ENCODE peak calls at places on chromosomes 2 and 18, in four cellular contexts. S, I, W and M are unnamed samples.

GRCh38 chr18:8835556-8835955 is 130.2 kb downstream of the MTCL1 start:
- DNase-seq in S (no peak), W (peak; percentile 82), I (no peak), M (no peak)

GRCh38 chr18:3525870-3526420 is 76.0 kb downstream of the TGIF1 start:
- DNase-seq in I (no peak), W (no peak), S (no peak), M (no peak)

GRCh38 chr2:1972428-1972827 is 228.1 kb upstream of the PXDN start:
- DNase-seq in I (peak; percentile 65), W (peak; percentile 14), S (no peak), M (no peak)

GRCh38 chr2:236262238-236262637 is 2.0 kb downstream of the ASB18 start:
- DNase-seq in I (no peak), S (no peak), W (no peak), M (no peak)

GRCh38 chr18:2822213-2822612 is 24.6 kb upstream of the EMILIN2 start:
- DNase-seq in W (no peak), S (no peak), I (no peak), M (no peak)

GRCh38 chr2:50720695-50721314 is 311.1 kb downstream of the NRXN1 start:
- DNase-seq in S (no peak), W (no peak), I (no peak), M (peak; percentile 63)

GRCh38 chr18:56723706-56724105 is 72.5 kb downstream of the WDR7 start:
- DNase-seq in W (no peak), S (no peak), I (no peak), M (no peak)

GRCh38 chr2:157185828-157186227 is 71.7 kb upstream of the GALNT5 start:
- DNase-seq in I (peak; percentile 40), W (peak; percentile 48), S (no peak), M (no peak)

GRCh38 chr2:37877457-37878315 is 47.4 kb upstream of the RMDN2 start:
- DNase-seq in S (peak; percentile 38), I (peak; percentile 86), W (peak; percentile 79), M (peak; percentile 77)

GRCh38 chr2:196268538-196269338 is 97.4 kb upstream of the STK17B start:
- DNase-seq in W (no peak), I (no peak), S (peak; percentile 79), M (no peak)
- H3F3A ChIP-seq in W (no peaks in the 10 kb centered on the region), I (no peaks in the 10 kb centered on the region), S (peaks cover 11% of the 10 kb centered on the region), M (no peaks in the 10 kb centered on the region)

GRCh38 chr2:222294996-222295367 is 3.8 kb downstream of the PAX3 start:
- DNase-seq in I (no peak), S (no peak), W (no peak), M (peak; percentile 44)

GRCh38 chr2:222296911-222297599 is 1.7 kb downstream of the PAX3 start:
- DNase-seq in W (no peak), S (no peak), I (no peak), M (peak; percentile 52)

GRCh38 chr2:222296311-222296736 is 2.5 kb downstream of the PAX3 start:
- DNase-seq in W (no peak), I (no peak), S (no peak), M (no peak)

GRCh38 chr2:222293660-222294630 is 4.9 kb downstream of the PAX3 start:
- DNase-seq in S (no peak), I (no peak), W (no peak), M (peak; percentile 52)

GRCh38 chr2:222295368-222296041 is 3.3 kb downstream of the PAX3 start:
- DNase-seq in S (no peak), I (no peak), W (no peak), M (peak; percentile 57)
- TF ChIP-seq EZH2 in S (no peak), I (no peak), W (no peak), M (peak; percentile 98)

GRCh38 chr2:230226090-230226551 is 585 bp downstream of the SP140 start:
- DNase-seq in I (no peak), S (no peak), W (no peak), M (no peak)

GRCh38 chr2:230231251-230231650 is 5.7 kb downstream of the SP140 start:
- DNase-seq in S (no peak), I (no peak), W (no peak), M (no peak)

GRCh38 chr2:230227216-230227615 is 1.7 kb downstream of the SP140 start:
- DNase-seq in W (no peak), I (no peak), S (no peak), M (no peak)

GRCh38 chr2:230230801-230231200 is 5.3 kb downstream of the SP140 start:
- DNase-seq in I (no peak), W (no peak), S (no peak), M (no peak)

DNA sequence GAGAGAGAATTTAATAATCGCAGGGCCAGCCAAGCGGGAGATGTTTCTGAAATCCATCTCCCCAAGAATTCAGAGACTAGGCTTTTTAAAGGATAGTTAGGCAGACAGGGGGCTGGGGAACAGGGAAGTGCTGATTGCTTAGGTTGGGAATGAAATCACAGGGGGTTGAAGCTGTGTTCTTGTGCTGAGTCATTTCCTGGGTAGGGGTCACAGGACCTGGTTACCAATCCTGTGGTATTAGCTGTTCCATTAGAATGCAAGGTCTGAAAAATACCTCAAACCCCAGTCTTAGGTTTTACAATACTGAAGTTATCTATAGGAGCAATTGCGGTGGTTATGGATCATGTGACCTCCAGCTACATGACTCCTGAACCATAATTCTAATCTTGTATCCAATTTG is 4.6 kb downstream of the SP140 start:
- DNase-seq in W (peak; percentile 3), S (no peak), I (peak; percentile 48), M (no peak)
- H3F3A ChIP-seq in W (no peaks in the 10 kb centered on the region), S (peaks cover 4% of the 10 kb centered on the region), I (no peaks in the 10 kb centered on the region), M (no peaks in the 10 kb centered on the region)

DNA sequence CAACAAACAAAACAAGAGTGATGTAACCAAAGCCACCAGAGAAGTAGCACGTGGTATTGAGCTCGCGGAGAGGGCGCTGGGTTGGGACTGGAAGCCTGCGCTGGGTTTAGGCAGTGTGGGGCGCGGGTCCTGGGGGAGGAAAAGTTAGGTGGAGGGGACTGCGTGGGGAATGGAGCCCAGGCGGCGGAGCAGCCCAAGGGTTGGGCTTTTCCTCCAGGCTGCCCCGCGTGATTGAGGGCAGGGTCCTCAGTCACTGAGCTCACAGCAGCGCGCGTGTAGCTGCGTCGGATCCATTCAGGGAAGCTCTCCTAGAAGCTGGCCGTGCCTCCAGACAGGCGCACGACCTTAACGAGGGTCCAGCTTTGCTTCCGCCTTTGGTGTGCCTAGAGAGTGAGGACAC is 357.4 kb downstream of the GALR1 start:
- DNase-seq in W (no peak), S (no peak), I (no peak), M (no peak)
- TF ChIP-seq EZH2 in W (no peak), S (no peak), I (no peak), M (no peak)

DNA sequence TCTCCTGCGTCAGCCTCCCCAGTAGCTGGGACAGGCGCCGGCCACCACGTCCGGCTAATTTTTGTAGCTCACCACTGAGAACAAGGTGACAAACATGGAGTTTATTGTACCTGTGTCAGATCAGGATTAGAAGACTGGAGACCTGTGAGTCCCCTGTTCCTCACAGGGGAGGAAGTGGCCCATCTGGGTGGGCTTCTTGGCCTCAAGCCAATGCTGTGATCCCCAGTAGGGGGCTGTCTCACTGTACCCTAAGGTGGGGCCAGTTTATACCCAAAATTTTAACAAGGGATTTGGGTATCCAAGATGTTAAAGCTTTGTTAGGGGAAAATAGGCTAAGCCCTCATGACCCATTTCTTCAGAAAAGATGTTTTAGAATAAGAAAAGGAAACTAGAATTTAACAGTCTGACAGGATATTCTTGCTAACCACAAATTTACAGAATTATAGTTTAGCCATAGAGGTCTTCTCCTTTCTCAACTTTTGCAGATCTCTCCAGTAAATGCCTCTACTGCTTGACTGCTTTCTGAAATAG is 16.3 kb downstream of the PCBP1 start:
- DNase-seq in W (no peak), S (no peak), I (no peak), M (no peak)
- H3F3A ChIP-seq in W (no peaks in the 10 kb centered on the region), S (peaks cover 8% of the 10 kb centered on the region), I (no peaks in the 10 kb centered on the region), M (peaks cover 16% of the 10 kb centered on the region)

GRCh38 chr2:6813573-6813972 is 52.1 kb downstream of the CMPK2 start:
- DNase-seq in W (no peak), S (no peak), I (no peak), M (no peak)
- TF ChIP-seq EZH2 in W (no peak), S (no peak), I (no peak), M (no peak)

GRCh38 chr2:167946367-167946955 is 300.9 kb downstream of the STK39 start:
- DNase-seq in S (no peak), I (no peak), W (no peak), M (peak; percentile 91)
- H3F3A ChIP-seq in S (no peaks in the 10 kb centered on the region), I (no peaks in the 10 kb centered on the region), W (no peaks in the 10 kb centered on the region), M (peaks cover 33% of the 10 kb centered on the region)

GRCh38 chr2:172736419-172737174 is 952 bp downstream of the RAPGEF4 start:
- DNase-seq in S (no peak), I (no peak), W (no peak), M (peak; percentile 35)

GRCh38 chr2:172735646-172736418 is at the start of gene RAPGEF4:
- DNase-seq in S (no peak), I (no peak), W (peak; percentile 49), M (peak; percentile 82)

GRCh38 chr2:172740871-172741270 is 5.2 kb downstream of the RAPGEF4 start:
- DNase-seq in I (no peak), W (no peak), S (no peak), M (no peak)

GRCh38 chr2:172739651-172740050 is 4.0 kb downstream of the RAPGEF4 start:
- DNase-seq in S (no peak), I (no peak), W (no peak), M (no peak)

GRCh38 chr2:172734711-172735645 is 667 bp upstream of the RAPGEF4 start:
- DNase-seq in S (no peak), W (peak; percentile 23), I (no peak), M (peak; percentile 18)
- TF ChIP-seq EZH2 in S (no peak), W (no peak), I (no peak), M (no peak)

DNA sequence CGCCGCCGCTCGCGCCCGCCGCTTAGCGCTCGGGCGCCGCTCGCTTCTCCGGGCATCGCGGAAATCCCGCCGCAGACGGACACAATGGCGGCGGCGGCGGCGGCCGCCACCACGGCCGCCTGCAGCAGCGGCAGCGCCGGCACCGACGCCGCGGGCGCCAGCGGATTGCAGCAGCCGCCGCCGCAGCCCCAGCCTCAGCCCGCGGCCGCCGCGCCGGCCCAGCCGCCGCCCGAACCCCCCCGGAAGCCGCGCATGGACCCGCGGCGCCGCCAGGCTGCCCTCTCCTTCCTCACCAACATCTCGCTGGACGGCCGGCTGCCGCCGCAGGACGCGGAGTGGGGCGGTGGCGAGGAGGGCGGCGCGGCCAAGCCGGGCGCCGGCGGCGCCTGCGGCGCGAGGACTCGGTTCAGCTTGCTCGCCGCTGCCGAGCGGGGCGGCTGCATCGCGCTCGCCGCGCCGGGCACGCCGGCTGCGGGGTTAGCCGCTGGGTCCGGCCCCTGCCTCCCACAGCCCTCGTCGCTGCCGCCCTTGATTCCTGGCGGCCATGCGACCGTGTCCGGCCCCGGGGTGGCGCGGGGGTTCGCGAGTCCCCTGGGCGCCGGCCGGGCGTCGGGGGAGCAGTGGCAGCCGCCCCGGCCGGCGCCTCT is 517 bp downstream of the CABLES1 start:
- DNase-seq in S (no peak), I (peak; percentile 43), W (peak; percentile 75), M (peak; percentile 82)
- H3F3A ChIP-seq in S (peaks cover 21% of the 10 kb centered on the region), I (no peaks in the 10 kb centered on the region), W (peaks cover 14% of the 10 kb centered on the region), M (peaks cover 28% of the 10 kb centered on the region)

GRCh38 chr2:59529738-59530137 is 1023.7 kb downstream of the BCL11A start:
- DNase-seq in W (no peak), S (no peak), I (no peak), M (no peak)

GRCh38 chr2:59528525-59528924 is 1024.9 kb downstream of the BCL11A start:
- DNase-seq in W (no peak), I (no peak), S (no peak), M (no peak)

GRCh38 chr2:59530258-59530657 is 1023.2 kb downstream of the BCL11A start:
- DNase-seq in W (no peak), S (no peak), I (no peak), M (no peak)

GRCh38 chr2:59532808-59533207 is 1020.6 kb downstream of the BCL11A start:
- DNase-seq in W (no peak), I (no peak), S (no peak), M (no peak)
- TF ChIP-seq EZH2 in W (no peak), I (no peak), S (no peak), M (no peak)